ENCODE peak calls at places on chromosome 7, in nine cellular contexts. One of them, this sample, is unnamed.

GRCh38 chr7:98911936-98912335 is 33.6 kb downstream of the TRRAP start:
- DNase-seq in lower lobe of right lung: no peak
- DNase-seq in heart left ventricle: no peak
- DNase-seq in coronary artery: no peak
- DNase-seq in WERI-Rb-1: no peak
- DNase-seq in stomach: peak
- DNase-seq in left ventricle myocardium inferior: no peak
- DNase-seq in cardiac fibroblast: no peak
- DNase-seq in neural progenitor cell: no peak
- DNase-seq in this sample: no peak

GRCh38 chr7:105610165-105610930 is 29.1 kb upstream of the EFCAB10 start:
- DNase-seq in lower lobe of right lung: no peak
- DNase-seq in heart left ventricle: no peak
- DNase-seq in coronary artery: no peak
- DNase-seq in WERI-Rb-1: no peak
- DNase-seq in stomach: no peak
- DNase-seq in left ventricle myocardium inferior: no peak
- DNase-seq in cardiac fibroblast: no peak
- DNase-seq in neural progenitor cell: no peak
- DNase-seq in this sample: no peak

GRCh38 chr7:97842006-97842405 is 30.2 kb downstream of the ASNS start:
- DNase-seq in lower lobe of right lung: no peak
- DNase-seq in heart left ventricle: no peak
- DNase-seq in coronary artery: no peak
- DNase-seq in WERI-Rb-1: no peak
- DNase-seq in stomach: no peak
- DNase-seq in left ventricle myocardium inferior: no peak
- DNase-seq in cardiac fibroblast: no peak
- DNase-seq in neural progenitor cell: no peak
- DNase-seq in this sample: no peak

GRCh38 chr7:21771261-21771660 is 174.4 kb downstream of the CDCA7L start:
- DNase-seq in lower lobe of right lung: no peak
- DNase-seq in heart left ventricle: no peak
- DNase-seq in coronary artery: no peak
- DNase-seq in WERI-Rb-1: no peak
- DNase-seq in stomach: no peak
- DNase-seq in left ventricle myocardium inferior: no peak
- DNase-seq in cardiac fibroblast: no peak
- DNase-seq in neural progenitor cell: no peak
- DNase-seq in this sample: no peak

GRCh38 chr7:75842836-75843446 is 29.3 kb upstream of the CCL24 start:
- DNase-seq in lower lobe of right lung: no peak
- DNase-seq in heart left ventricle: no peak
- DNase-seq in coronary artery: no peak
- DNase-seq in WERI-Rb-1: no peak
- DNase-seq in stomach: peak
- DNase-seq in left ventricle myocardium inferior: no peak
- DNase-seq in cardiac fibroblast: peak
- DNase-seq in neural progenitor cell: no peak
- DNase-seq in this sample: no peak

GRCh38 chr7:17130281-17131059 is 168.0 kb upstream of the AHR start:
- DNase-seq in lower lobe of right lung: no peak
- DNase-seq in heart left ventricle: no peak
- DNase-seq in coronary artery: no peak
- DNase-seq in WERI-Rb-1: no peak
- DNase-seq in stomach: no peak
- DNase-seq in left ventricle myocardium inferior: no peak
- DNase-seq in cardiac fibroblast: peak
- DNase-seq in neural progenitor cell: peak
- DNase-seq in this sample: peak

GRCh38 chr7:155360495-155361362 is 63.1 kb downstream of the INSIG1 start:
- DNase-seq in lower lobe of right lung: peak
- DNase-seq in heart left ventricle: no peak
- DNase-seq in coronary artery: no peak
- DNase-seq in WERI-Rb-1: no peak
- DNase-seq in stomach: no peak
- DNase-seq in left ventricle myocardium inferior: no peak
- DNase-seq in cardiac fibroblast: no peak
- DNase-seq in neural progenitor cell: no peak
- DNase-seq in this sample: no peak

GRCh38 chr7:107075863-107076574 is 31.5 kb downstream of the PRKAR2B start:
- DNase-seq in lower lobe of right lung: no peak
- DNase-seq in heart left ventricle: no peak
- DNase-seq in coronary artery: no peak
- DNase-seq in WERI-Rb-1: no peak
- DNase-seq in stomach: no peak
- DNase-seq in left ventricle myocardium inferior: no peak
- DNase-seq in cardiac fibroblast: no peak
- DNase-seq in neural progenitor cell: no peak
- DNase-seq in this sample: no peak

GRCh38 chr7:31071316-31071715 is 19.2 kb downstream of the ADCYAP1R1 start:
- DNase-seq in lower lobe of right lung: peak
- DNase-seq in heart left ventricle: no peak
- DNase-seq in coronary artery: no peak
- DNase-seq in WERI-Rb-1: no peak
- DNase-seq in stomach: no peak
- DNase-seq in left ventricle myocardium inferior: peak
- DNase-seq in cardiac fibroblast: no peak
- DNase-seq in neural progenitor cell: no peak
- DNase-seq in this sample: no peak

GRCh38 chr7:152511736-152512135 is 75.9 kb upstream of the KMT2C start:
- DNase-seq in lower lobe of right lung: no peak
- DNase-seq in heart left ventricle: no peak
- DNase-seq in coronary artery: no peak
- DNase-seq in WERI-Rb-1: no peak
- DNase-seq in stomach: no peak
- DNase-seq in left ventricle myocardium inferior: no peak
- DNase-seq in cardiac fibroblast: no peak
- DNase-seq in neural progenitor cell: no peak
- DNase-seq in this sample: no peak

GRCh38 chr7:141354251-141354650 is 197.0 kb upstream of the AGK start:
- DNase-seq in lower lobe of right lung: no peak
- DNase-seq in heart left ventricle: no peak
- DNase-seq in coronary artery: no peak
- DNase-seq in WERI-Rb-1: no peak
- DNase-seq in stomach: no peak
- DNase-seq in left ventricle myocardium inferior: no peak
- DNase-seq in cardiac fibroblast: peak
- DNase-seq in neural progenitor cell: no peak
- DNase-seq in this sample: no peak

GRCh38 chr7:1100386-1100785 is 12.5 kb downstream of the GPER1 start:
- DNase-seq in lower lobe of right lung: no peak
- DNase-seq in heart left ventricle: no peak
- DNase-seq in coronary artery: no peak
- DNase-seq in WERI-Rb-1: no peak
- DNase-seq in stomach: no peak
- DNase-seq in left ventricle myocardium inferior: no peak
- DNase-seq in cardiac fibroblast: no peak
- DNase-seq in neural progenitor cell: no peak
- DNase-seq in this sample: no peak

GRCh38 chr7:1103009-1103788 is 15.3 kb downstream of the GPER1 start:
- DNase-seq in lower lobe of right lung: no peak
- DNase-seq in heart left ventricle: no peak
- DNase-seq in coronary artery: no peak
- DNase-seq in WERI-Rb-1: no peak
- DNase-seq in stomach: no peak
- DNase-seq in left ventricle myocardium inferior: no peak
- DNase-seq in cardiac fibroblast: no peak
- DNase-seq in neural progenitor cell: no peak
- DNase-seq in this sample: no peak

GRCh38 chr7:1100886-1101579 is 13.1 kb downstream of the GPER1 start:
- DNase-seq in lower lobe of right lung: no peak
- DNase-seq in heart left ventricle: no peak
- DNase-seq in coronary artery: no peak
- DNase-seq in WERI-Rb-1: no peak
- DNase-seq in stomach: no peak
- DNase-seq in left ventricle myocardium inferior: no peak
- DNase-seq in cardiac fibroblast: no peak
- DNase-seq in neural progenitor cell: no peak
- DNase-seq in this sample: no peak

GRCh38 chr7:1103789-1104513 is 16.0 kb downstream of the GPER1 start:
- DNase-seq in lower lobe of right lung: peak
- DNase-seq in heart left ventricle: no peak
- DNase-seq in coronary artery: no peak
- DNase-seq in WERI-Rb-1: no peak
- DNase-seq in stomach: no peak
- DNase-seq in left ventricle myocardium inferior: no peak
- DNase-seq in cardiac fibroblast: no peak
- DNase-seq in neural progenitor cell: no peak
- DNase-seq in this sample: no peak

DNA sequence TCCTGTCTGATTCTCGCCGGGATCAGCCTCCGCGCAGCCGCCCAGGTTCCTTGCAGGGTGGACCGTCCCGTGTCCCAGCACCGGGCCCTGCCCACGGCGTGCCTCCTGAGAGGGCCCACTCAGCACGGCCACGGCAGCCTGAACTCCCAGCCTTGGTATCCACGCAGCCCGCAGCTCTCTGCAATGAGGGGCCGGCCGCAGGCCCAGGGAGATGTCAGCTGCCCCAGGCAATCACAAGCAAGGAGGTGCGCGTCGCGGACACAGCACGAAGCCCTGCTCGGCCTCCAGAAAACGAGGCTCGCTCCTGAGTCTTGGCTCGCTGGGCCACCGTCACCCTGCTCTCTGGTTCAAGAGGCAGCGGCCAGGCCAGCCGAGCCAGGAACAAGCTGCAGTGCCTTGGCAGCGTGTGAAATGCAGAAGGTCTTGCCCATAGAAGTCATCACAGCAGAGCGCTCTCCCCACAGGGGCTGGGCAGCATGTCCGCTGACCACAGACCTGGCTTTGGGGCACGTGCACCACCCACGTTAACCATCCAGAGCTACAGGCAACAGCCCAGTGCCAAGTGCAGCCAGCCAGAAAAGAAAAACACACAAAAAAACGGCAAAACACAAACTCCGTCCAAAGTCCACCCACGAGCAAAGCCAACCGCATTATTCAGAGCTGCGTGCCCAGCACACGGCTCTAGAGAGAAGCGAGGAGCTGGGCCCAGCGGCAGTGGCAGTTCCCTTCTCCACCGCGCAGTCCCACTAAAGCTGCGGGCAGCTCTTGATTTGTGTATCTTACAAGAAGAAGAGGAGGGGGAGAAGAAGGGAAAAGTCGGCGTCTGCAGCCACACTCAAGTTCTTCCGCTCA is 13.9 kb downstream of the GPER1 start:
- DNase-seq in lower lobe of right lung: no peak
- DNase-seq in heart left ventricle: no peak
- DNase-seq in coronary artery: no peak
- DNase-seq in WERI-Rb-1: no peak
- DNase-seq in stomach: peak
- DNase-seq in left ventricle myocardium inferior: no peak
- DNase-seq in cardiac fibroblast: no peak
- DNase-seq in neural progenitor cell: no peak
- DNase-seq in this sample: peak
- TF ChIP-seq CTCF in lower lobe of right lung: no peak
- TF ChIP-seq CTCF in heart left ventricle: no peak
- TF ChIP-seq CTCF in coronary artery: no peak
- TF ChIP-seq CTCF in WERI-Rb-1: no peak
- TF ChIP-seq CTCF in stomach: no peak
- TF ChIP-seq CTCF in left ventricle myocardium inferior: no peak
- TF ChIP-seq CTCF in cardiac fibroblast: no peak
- TF ChIP-seq CTCF in neural progenitor cell: no peak
- TF ChIP-seq CTCF in this sample: peak

GRCh38 chr7:101823086-101823485 is 5.7 kb downstream of the CUX1 start:
- DNase-seq in lower lobe of right lung: no peak
- DNase-seq in heart left ventricle: no peak
- DNase-seq in coronary artery: no peak
- DNase-seq in WERI-Rb-1: no peak
- DNase-seq in stomach: peak
- DNase-seq in left ventricle myocardium inferior: no peak
- DNase-seq in cardiac fibroblast: peak
- DNase-seq in neural progenitor cell: no peak
- DNase-seq in this sample: no peak
- H3K4me3 ChIP-seq in lower lobe of right lung: no peak
- H3K4me3 ChIP-seq in heart left ventricle: no peak
- H3K4me3 ChIP-seq in coronary artery: no peak
- H3K4me3 ChIP-seq in WERI-Rb-1: no peak
- H3K4me3 ChIP-seq in stomach: peak
- H3K4me3 ChIP-seq in left ventricle myocardium inferior: peak
- H3K4me3 ChIP-seq in cardiac fibroblast: no peak
- H3K4me3 ChIP-seq in neural progenitor cell: no peak
- H3K4me3 ChIP-seq in this sample: peak

DNA sequence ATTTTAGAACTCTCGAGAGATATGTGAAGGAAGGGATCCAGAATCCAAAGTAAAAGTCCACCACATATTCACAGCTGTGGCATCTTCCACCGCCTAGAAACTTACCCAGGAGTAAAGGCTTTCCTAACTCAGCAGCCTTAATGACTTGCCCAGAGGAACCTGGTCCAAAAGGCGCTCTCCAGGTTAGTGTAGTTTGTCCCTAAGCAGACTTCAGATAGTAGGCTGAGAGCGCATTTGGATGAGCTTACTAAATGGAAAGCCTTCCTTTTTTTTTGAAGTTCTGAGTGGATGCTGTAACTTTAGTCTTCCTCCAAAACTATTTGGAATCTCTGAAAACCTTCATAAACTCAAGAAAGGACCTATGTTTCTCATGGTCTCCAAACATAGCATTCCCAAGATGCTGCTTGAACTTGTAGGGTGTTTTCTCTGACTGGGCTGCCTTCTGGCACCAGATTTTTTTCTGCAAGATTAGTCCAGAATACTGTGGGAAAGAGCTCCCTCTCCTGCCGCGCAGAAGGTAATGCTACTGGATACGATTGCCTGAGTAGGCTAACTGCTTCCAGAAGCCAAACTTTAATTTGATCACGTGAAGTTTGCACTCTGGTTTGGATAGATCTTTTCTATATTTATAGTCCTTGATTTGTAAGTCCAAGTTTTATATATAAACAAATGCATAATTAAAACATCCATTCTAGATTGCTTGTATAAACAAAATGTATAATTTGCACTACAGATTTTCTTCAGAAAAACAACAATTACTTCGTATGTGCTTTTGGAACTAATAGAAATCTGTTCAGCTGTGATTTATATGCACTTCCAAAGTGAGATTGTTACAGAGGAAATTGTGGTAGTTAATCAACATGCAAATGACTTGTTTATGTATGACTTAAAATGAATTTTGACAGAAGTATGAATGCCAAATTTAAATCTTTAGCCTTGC is 19.6 kb upstream of the GPR37 start:
- DNase-seq in lower lobe of right lung: no peak
- DNase-seq in heart left ventricle: no peak
- DNase-seq in coronary artery: no peak
- DNase-seq in WERI-Rb-1: peak
- DNase-seq in stomach: peak
- DNase-seq in left ventricle myocardium inferior: no peak
- DNase-seq in cardiac fibroblast: peak
- DNase-seq in neural progenitor cell: peak
- DNase-seq in this sample: no peak
- TF ChIP-seq CTCF in lower lobe of right lung: peak
- TF ChIP-seq CTCF in heart left ventricle: peak
- TF ChIP-seq CTCF in coronary artery: peak
- TF ChIP-seq CTCF in WERI-Rb-1: peak
- TF ChIP-seq CTCF in stomach: peak
- TF ChIP-seq CTCF in left ventricle myocardium inferior: peak
- TF ChIP-seq CTCF in cardiac fibroblast: peak
- TF ChIP-seq CTCF in neural progenitor cell: peak
- TF ChIP-seq CTCF in this sample: peak

GRCh38 chr7:18509491-18509890 is 13.9 kb downstream of the HDAC9 start:
- DNase-seq in lower lobe of right lung: no peak
- DNase-seq in heart left ventricle: no peak
- DNase-seq in coronary artery: no peak
- DNase-seq in WERI-Rb-1: no peak
- DNase-seq in stomach: no peak
- DNase-seq in left ventricle myocardium inferior: no peak
- DNase-seq in cardiac fibroblast: no peak
- DNase-seq in neural progenitor cell: no peak
- DNase-seq in this sample: no peak
- H3K4me3 ChIP-seq in lower lobe of right lung: no peak
- H3K4me3 ChIP-seq in heart left ventricle: no peak
- H3K4me3 ChIP-seq in coronary artery: peak
- H3K4me3 ChIP-seq in WERI-Rb-1: no peak
- H3K4me3 ChIP-seq in stomach: no peak
- H3K4me3 ChIP-seq in left ventricle myocardium inferior: peak
- H3K4me3 ChIP-seq in cardiac fibroblast: no peak
- H3K4me3 ChIP-seq in neural progenitor cell: no peak
- H3K4me3 ChIP-seq in this sample: peak